ENCODE peak calls at places on chromosome X, in five cellular contexts. E, D, G, R and H are unnamed samples.

GRCh38 chrX:110748256-110748811 is 47.3 kb downstream of the CHRDL1 start:
- DNase-seq in E (no peak), D (no peak), G (no peak), R (no peak), H (no peak)

GRCh38 chrX:50747471-50747900 is 66.5 kb downstream of the SHROOM4 start:
- DNase-seq in E (no peak), D (peak; percentile 6), G (no peak), R (no peak), H (peak; percentile 1)

GRCh38 chrX:132758778-132759177 is 199.7 kb downstream of the HS6ST2 start:
- DNase-seq in E (no peak), D (no peak), G (no peak), R (no peak), H (no peak)

GRCh38 chrX:115892787-115893671 is 277.5 kb upstream of the AGTR2 start:
- DNase-seq in E (no peak), D (no peak), G (peak; percentile 44), R (no peak), H (peak; percentile 36)

GRCh38 chrX:23756165-23756564 is 13.1 kb upstream of the ACOT9 start:
- DNase-seq in E (no peak), D (peak; percentile 41), G (peak; percentile 61), R (no peak), H (no peak)

GRCh38 chrX:85052636-85053343 is 49.1 kb downstream of the APOOL start:
- DNase-seq in E (no peak), D (no peak), G (no peak), R (peak; percentile 42), H (peak; percentile 19)

GRCh38 chrX:32749075-32749474 is 462.3 kb downstream of the DMD start:
- DNase-seq in E (no peak), D (no peak), G (no peak), R (no peak), H (no peak)

GRCh38 chrX:29359276-29359675 is 772.0 kb downstream of the IL1RAPL1 start:
- DNase-seq in E (no peak), D (no peak), G (no peak), R (no peak), H (no peak)

GRCh38 chrX:109732780-109733657 is at the start of gene ACSL4:
- DNase-seq in E (peak; percentile 90), D (peak; percentile 65), G (peak; percentile 82), R (no peak), H (peak; percentile 59)

GRCh38 chrX:78452356-78452755 is 124.9 kb upstream of the CYSLTR1 start:
- DNase-seq in E (no peak), D (no peak), G (no peak), R (no peak), H (no peak)

GRCh38 chrX:132187451-132187850 is 31.8 kb downstream of the RAP2C start:
- DNase-seq in E (no peak), D (no peak), G (no peak), R (no peak), H (no peak)

GRCh38 chrX:26008042-26008441 is 130.1 kb upstream of the MAGEB18 start:
- DNase-seq in E (no peak), D (no peak), G (no peak), R (no peak), H (no peak)

GRCh38 chrX:46211079-46211478 is 334.1 kb downstream of the ZNF674 start:
- DNase-seq in E (no peak), D (no peak), G (no peak), R (no peak), H (no peak)

GRCh38 chrX:69307736-69308135 is 142.5 kb upstream of the PJA1 start:
- DNase-seq in E (no peak), D (no peak), G (no peak), R (no peak), H (no peak)

GRCh38 chrX:114267127-114267526 is 316.8 kb upstream of the HTR2C start:
- DNase-seq in E (no peak), D (no peak), G (no peak), R (no peak), H (no peak)

GRCh38 chrX:49177873-49178480 is 6.3 kb downstream of the PLP2 start:
- DNase-seq in E (peak; percentile 80), D (no peak), G (no peak), R (no peak), H (no peak)

GRCh38 chrX:78075787-78076389 is 28.2 kb upstream of the PGK1 start:
- DNase-seq in E (no peak), D (no peak), G (no peak), R (no peak), H (no peak)

DNA sequence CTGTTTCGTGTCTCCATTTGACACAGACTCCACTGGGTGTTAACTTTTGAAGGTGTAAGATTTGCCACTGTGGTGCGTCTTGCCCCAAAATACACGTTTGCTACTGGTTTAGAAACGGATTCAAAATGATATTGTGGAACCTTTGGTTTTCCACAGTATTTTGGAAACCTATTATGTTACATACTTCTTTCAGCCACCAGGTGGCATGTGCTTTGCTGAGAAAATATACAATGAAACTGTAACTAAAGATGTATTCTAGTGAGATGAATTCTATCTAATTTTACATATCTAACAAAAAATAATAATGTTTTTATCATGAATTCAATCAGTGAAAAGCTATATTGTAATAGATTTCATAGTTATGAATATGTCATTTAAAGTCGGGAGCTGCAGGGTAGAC is 28.4 kb upstream of the SLITRK4 start:
- DNase-seq in E (no peak), D (peak; percentile 1), G (no peak), R (no peak), H (no peak)
- TF ChIP-seq CTCF in E (no peak), D (peak; percentile 34), G (no peak), R (no peak), H (peak; percentile 58)

GRCh38 chrX:43961699-43962098 is 11.5 kb downstream of the NDP start:
- DNase-seq in E (no peak), D (no peak), G (no peak), R (no peak), H (no peak)
- TF ChIP-seq CTCF in E (no peak), D (peak; percentile 20), G (no peak), R (no peak), H (peak; percentile 1)

GRCh38 chrX:126137899-126138298 is 28.2 kb downstream of the DCAF12L2 start:
- DNase-seq in E (no peak), D (no peak), G (no peak), R (no peak), H (no peak)
- TF ChIP-seq CTCF in E (no peak), D (no peak), G (peak; percentile 22), R (no peak), H (no peak)

GRCh38 chrX:74537011-74537390 is 77.4 kb downstream of the RLIM start:
- DNase-seq in E (peak; percentile 81), D (no peak), G (no peak), R (no peak), H (no peak)

GRCh38 chrX:74534569-74535038 is 79.8 kb downstream of the RLIM start:
- DNase-seq in E (peak; percentile 76), D (no peak), G (no peak), R (no peak), H (no peak)

GRCh38 chrX:74536142-74537010 is 78.0 kb downstream of the RLIM start:
- DNase-seq in E (peak; percentile 92), D (peak; percentile 30), G (peak; percentile 71), R (peak; percentile 71), H (peak; percentile 49)

GRCh38 chrX:74535633-74536141 is 78.7 kb downstream of the RLIM start:
- DNase-seq in E (no peak), D (no peak), G (peak; percentile 60), R (no peak), H (no peak)

DNA sequence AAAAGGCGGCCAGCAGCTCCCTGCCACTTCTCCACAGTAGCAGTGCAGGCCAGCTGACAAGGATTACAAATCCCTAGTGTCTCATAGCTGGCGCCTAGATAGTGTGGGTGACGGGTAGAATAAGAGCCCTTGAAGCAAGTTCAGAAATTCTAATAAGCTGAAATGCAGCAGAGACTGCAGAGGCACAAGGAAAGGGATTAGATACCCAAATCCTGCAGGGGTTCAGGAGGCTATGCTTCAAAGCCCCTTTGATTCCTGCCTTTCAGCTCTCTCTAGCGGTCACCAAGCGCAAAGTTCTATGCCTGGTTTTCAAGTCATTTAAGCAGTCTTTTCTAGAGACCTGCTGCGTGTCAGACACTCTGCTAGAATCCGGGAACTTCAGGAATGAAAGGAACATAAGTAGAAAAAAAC is 79.2 kb downstream of the RLIM start:
- DNase-seq in E (no peak), D (no peak), G (no peak), R (no peak), H (peak; percentile 37)
- TF ChIP-seq CTCF in E (no peak), D (peak; percentile 24), G (peak; percentile 64), R (peak; percentile 52), H (peak; percentile 56)

GRCh38 chrX:7638053-7638452 is 204.9 kb upstream of the VCX start:
- DNase-seq in E (no peak), D (no peak), G (no peak), R (no peak), H (no peak)
- TF ChIP-seq CTCF in E (no peak), D (no peak), G (peak; percentile 15), R (no peak), H (no peak)

GRCh38 chrX:130165703-130166502 is at the start of gene AIFM1:
- DNase-seq in E (peak; percentile 94), D (peak; percentile 83), G (peak; percentile 83), R (peak; percentile 90), H (peak; percentile 90)
- TF ChIP-seq CTCF in E (no peak), D (no peak), G (no peak), R (no peak), H (no peak)

GRCh38 chrX:107715331-107716044 is 60.1 kb downstream of the TSC22D3 start:
- DNase-seq in E (no peak), D (no peak), G (no peak), R (no peak), H (no peak)

GRCh38 chrX:107712231-107713204 is 63.1 kb downstream of the TSC22D3 start:
- DNase-seq in E (no peak), D (no peak), G (no peak), R (no peak), H (no peak)

GRCh38 chrX:107713205-107714195 is 62.1 kb downstream of the TSC22D3 start:
- DNase-seq in E (no peak), D (no peak), G (no peak), R (no peak), H (no peak)

GRCh38 chrX:107716045-107716684 is 59.4 kb downstream of the TSC22D3 start:
- DNase-seq in E (peak; percentile 87), D (peak; percentile 30), G (no peak), R (no peak), H (no peak)

GRCh38 chrX:107714196-107714811 is 61.3 kb downstream of the TSC22D3 start:
- DNase-seq in E (no peak), D (no peak), G (no peak), R (no peak), H (no peak)
- TF ChIP-seq CTCF in E (no peak), D (no peak), G (peak; percentile 4), R (peak; percentile 3), H (no peak)

DNA sequence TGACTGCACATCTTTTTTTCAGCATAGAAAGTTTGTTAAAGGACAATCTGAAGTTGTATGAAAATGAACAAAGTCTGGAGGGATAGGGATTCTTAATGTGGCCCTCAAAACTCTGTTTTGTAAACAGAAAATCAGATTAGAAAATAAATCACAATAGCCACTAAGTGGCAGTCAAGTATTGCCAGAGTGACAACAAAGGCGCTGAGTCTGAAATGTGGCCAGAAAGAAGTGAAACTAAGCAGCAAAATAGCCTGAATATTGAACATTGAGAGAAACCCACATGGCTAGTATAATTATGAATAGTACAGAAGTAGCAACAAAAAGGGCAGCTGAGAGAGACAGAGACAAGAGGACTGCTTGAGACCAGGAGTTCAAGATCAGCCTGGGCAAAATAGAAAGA is 81.1 kb upstream of the CT45A1 start:
- DNase-seq in E (no peak), D (no peak), G (no peak), R (no peak), H (no peak)
- TF ChIP-seq CTCF in E (no peak), D (peak; percentile 11), G (no peak), R (no peak), H (no peak)

GRCh38 chrX:39477438-39478120 is 620.2 kb downstream of the BCOR start:
- DNase-seq in E (no peak), D (no peak), G (peak; percentile 81), R (no peak), H (no peak)
- TF ChIP-seq CTCF in E (no peak), D (no peak), G (peak; percentile 83), R (peak; percentile 4), H (no peak)